ENCODE peak calls at places on chromosomes 11 and 22, in ten cellular contexts. U, E, K, R, N, T, F, Q, B and V are unnamed samples.

GRCh38 chr11:106507645-106508306 is 430.3 kb downstream of the AASDHPPT start:
- DNase-seq in R (no peak), N (no peak), Q (no peak), T (no peak), K (no peak), B (no peak), F (no peak), E (no peak), U (no peak), V (no peak)

GRCh38 chr22:25694167-25694907 is 47.7 kb upstream of the MYO18B start:
- DNase-seq in U (no peak), R (no peak), F (no peak), T (no peak), K (no peak), B (no peak), N (no peak), E (no peak), Q (no peak), V (no peak)

GRCh38 chr22:43832393-43833265 is 20.5 kb upstream of the EFCAB6 start:
- DNase-seq in T (no peak), F (no peak), B (no peak), Q (no peak), R (no peak), U (no peak), K (no peak), N (no peak), E (no peak), V (no peak)

GRCh38 chr22:33539902-33540751 is 380.1 kb downstream of the LARGE1 start:
- DNase-seq in K (no peak), U (no peak), Q (peak), E (peak), B (no peak), F (no peak), T (no peak), R (no peak), N (no peak), V (peak)

GRCh38 chr11:64765291-64765803 is 5.6 kb upstream of the PYGM start:
- DNase-seq in K (no peak), Q (no peak), T (no peak), R (no peak), E (no peak), F (no peak), N (no peak), U (no peak), B (no peak), V (no peak)

GRCh38 chr11:8963569-8964323 is 496 bp downstream of the TMEM9B start:
- DNase-seq in T (peak), R (peak), N (peak), Q (peak), K (no peak), B (peak), E (peak), U (peak), F (peak), V (peak)

GRCh38 chr22:46934746-46935491 is 172.5 kb downstream of the TBC1D22A start:
- DNase-seq in E (no peak), F (no peak), B (peak), U (no peak), T (peak), K (peak), N (no peak), Q (no peak), R (no peak), V (peak)

GRCh38 chr11:45921561-45922424 is 663 bp upstream of the LARGE2 start:
- DNase-seq in T (no peak), B (no peak), E (peak), K (no peak), N (peak), U (peak), F (no peak), Q (peak), R (no peak), V (no peak)

GRCh38 chr11:12162652-12163051 is 52.3 kb downstream of the MICAL2 start:
- DNase-seq in R (no peak), Q (no peak), E (no peak), B (no peak), U (no peak), T (no peak), N (no peak), F (no peak), K (no peak), V (no peak)

GRCh38 chr11:15412054-15412453 is 297.3 kb downstream of the INSC start:
- DNase-seq in E (peak), Q (no peak), T (no peak), K (no peak), R (no peak), U (peak), F (no peak), B (no peak), N (peak), V (no peak)

GRCh38 chr22:35649636-35650250 is 1.5 kb downstream of the APOL6 start:
- DNase-seq in R (no peak), K (no peak), U (no peak), T (no peak), B (no peak), E (no peak), F (no peak), N (no peak), Q (no peak), V (no peak)

GRCh38 chr11:5737091-5737490 is 843 bp downstream of the OR56B1 start:
- DNase-seq in B (no peak), E (no peak), U (no peak), K (peak), R (no peak), T (no peak), Q (no peak), N (no peak), F (no peak), V (peak)